ENCODE peak calls at places on chromosomes 2 and 18, in five cellular contexts. One of them, this sample, is unnamed.
A peak's percentile ranks its signal among the peaks of the same experiment; 100 is the strongest.

GRCh38 chr2:218301176-218301819 is 9.0 kb upstream of the TMBIM1 start:
- DNase-seq in GM23338: peak; percentile 96
- DNase-seq in left cardiac atrium: peak; percentile 83
- DNase-seq in AG09319: peak; percentile 54
- DNase-seq in stimulated activated naive CD8-positive, alpha-beta T cell treated with anti-CD3 and anti-CD28 coated beads, Interleukin-15, amount 100 ng/mL, for 72 hours: peak; percentile 89
- DNase-seq in this sample: peak; percentile 77

GRCh38 chr18:25125670-25126069 is 226.3 kb downstream of the ZNF521 start:
- DNase-seq in GM23338: no peak
- DNase-seq in left cardiac atrium: no peak
- DNase-seq in AG09319: no peak
- DNase-seq in stimulated activated naive CD8-positive, alpha-beta T cell treated with anti-CD3 and anti-CD28 coated beads, Interleukin-15, amount 100 ng/mL, for 72 hours: no peak
- DNase-seq in this sample: no peak

GRCh38 chr2:191758420-191759199 is 80.7 kb downstream of the NABP1 start:
- DNase-seq in GM23338: peak; percentile 82
- DNase-seq in left cardiac atrium: peak; percentile 23
- DNase-seq in AG09319: no peak
- DNase-seq in stimulated activated naive CD8-positive, alpha-beta T cell treated with anti-CD3 and anti-CD28 coated beads, Interleukin-15, amount 100 ng/mL, for 72 hours: peak; percentile 61
- DNase-seq in this sample: peak; percentile 33

GRCh38 chr2:148816176-148816575 is 58.9 kb upstream of the KIF5C start:
- DNase-seq in GM23338: no peak
- DNase-seq in left cardiac atrium: no peak
- DNase-seq in AG09319: no peak
- DNase-seq in stimulated activated naive CD8-positive, alpha-beta T cell treated with anti-CD3 and anti-CD28 coated beads, Interleukin-15, amount 100 ng/mL, for 72 hours: no peak
- DNase-seq in this sample: no peak

GRCh38 chr2:210557721-210558120 is 1.3 kb downstream of the CPS1 start:
- DNase-seq in GM23338: peak; percentile 81
- DNase-seq in left cardiac atrium: no peak
- DNase-seq in AG09319: no peak
- DNase-seq in stimulated activated naive CD8-positive, alpha-beta T cell treated with anti-CD3 and anti-CD28 coated beads, Interleukin-15, amount 100 ng/mL, for 72 hours: no peak
- DNase-seq in this sample: no peak

GRCh38 chr2:1742680-1743395 is 1.5 kb downstream of the PXDN start:
- DNase-seq in GM23338: peak; percentile 87
- DNase-seq in left cardiac atrium: peak; percentile 78
- DNase-seq in AG09319: peak; percentile 62
- DNase-seq in stimulated activated naive CD8-positive, alpha-beta T cell treated with anti-CD3 and anti-CD28 coated beads, Interleukin-15, amount 100 ng/mL, for 72 hours: peak; percentile 32
- DNase-seq in this sample: peak; percentile 55

GRCh38 chr2:72971036-72971435 is 53.7 kb downstream of the EMX1 start:
- DNase-seq in GM23338: no peak
- DNase-seq in left cardiac atrium: no peak
- DNase-seq in AG09319: no peak
- DNase-seq in stimulated activated naive CD8-positive, alpha-beta T cell treated with anti-CD3 and anti-CD28 coated beads, Interleukin-15, amount 100 ng/mL, for 72 hours: no peak
- DNase-seq in this sample: no peak

GRCh38 chr18:12839526-12840196 is 44.4 kb downstream of the PTPN2 start:
- DNase-seq in GM23338: no peak
- DNase-seq in left cardiac atrium: no peak
- DNase-seq in AG09319: no peak
- DNase-seq in stimulated activated naive CD8-positive, alpha-beta T cell treated with anti-CD3 and anti-CD28 coated beads, Interleukin-15, amount 100 ng/mL, for 72 hours: peak; percentile 67
- DNase-seq in this sample: no peak

GRCh38 chr2:127200962-127201361 is 19.1 kb downstream of the CYP27C1 start:
- DNase-seq in GM23338: no peak
- DNase-seq in left cardiac atrium: no peak
- DNase-seq in AG09319: no peak
- DNase-seq in stimulated activated naive CD8-positive, alpha-beta T cell treated with anti-CD3 and anti-CD28 coated beads, Interleukin-15, amount 100 ng/mL, for 72 hours: no peak
- DNase-seq in this sample: no peak

GRCh38 chr2:230982528-230982927 is 13.4 kb upstream of the SPATA3 start:
- DNase-seq in GM23338: no peak
- DNase-seq in left cardiac atrium: no peak
- DNase-seq in AG09319: no peak
- DNase-seq in stimulated activated naive CD8-positive, alpha-beta T cell treated with anti-CD3 and anti-CD28 coated beads, Interleukin-15, amount 100 ng/mL, for 72 hours: no peak
- DNase-seq in this sample: no peak

GRCh38 chr2:95698166-95698565 is 106.4 kb downstream of the TRIM43 start:
- DNase-seq in GM23338: no peak
- DNase-seq in left cardiac atrium: no peak
- DNase-seq in AG09319: no peak
- DNase-seq in stimulated activated naive CD8-positive, alpha-beta T cell treated with anti-CD3 and anti-CD28 coated beads, Interleukin-15, amount 100 ng/mL, for 72 hours: no peak
- DNase-seq in this sample: no peak

GRCh38 chr2:118711603-118712002 is 135.8 kb downstream of the EN1 start:
- DNase-seq in GM23338: no peak
- DNase-seq in left cardiac atrium: no peak
- DNase-seq in AG09319: no peak
- DNase-seq in stimulated activated naive CD8-positive, alpha-beta T cell treated with anti-CD3 and anti-CD28 coated beads, Interleukin-15, amount 100 ng/mL, for 72 hours: no peak
- DNase-seq in this sample: no peak

GRCh38 chr2:56448999-56449431 is 265.2 kb downstream of the CCDC85A start:
- DNase-seq in GM23338: peak; percentile 17
- DNase-seq in left cardiac atrium: no peak
- DNase-seq in AG09319: no peak
- DNase-seq in stimulated activated naive CD8-positive, alpha-beta T cell treated with anti-CD3 and anti-CD28 coated beads, Interleukin-15, amount 100 ng/mL, for 72 hours: no peak
- DNase-seq in this sample: no peak

GRCh38 chr2:98416760-98417159 is 27.9 kb upstream of the INPP4A start:
- DNase-seq in GM23338: no peak
- DNase-seq in left cardiac atrium: no peak
- DNase-seq in AG09319: no peak
- DNase-seq in stimulated activated naive CD8-positive, alpha-beta T cell treated with anti-CD3 and anti-CD28 coated beads, Interleukin-15, amount 100 ng/mL, for 72 hours: no peak
- DNase-seq in this sample: no peak

GRCh38 chr18:35695803-35696202 is 114.3 kb downstream of the GALNT1 start:
- DNase-seq in GM23338: no peak
- DNase-seq in left cardiac atrium: peak; percentile 74
- DNase-seq in AG09319: no peak
- DNase-seq in stimulated activated naive CD8-positive, alpha-beta T cell treated with anti-CD3 and anti-CD28 coated beads, Interleukin-15, amount 100 ng/mL, for 72 hours: no peak
- DNase-seq in this sample: no peak

GRCh38 chr18:54742654-54743053 is 85.6 kb upstream of the RAB27B start:
- DNase-seq in GM23338: no peak
- DNase-seq in left cardiac atrium: peak; percentile 81
- DNase-seq in AG09319: peak; percentile 84
- DNase-seq in stimulated activated naive CD8-positive, alpha-beta T cell treated with anti-CD3 and anti-CD28 coated beads, Interleukin-15, amount 100 ng/mL, for 72 hours: no peak
- DNase-seq in this sample: peak; percentile 65

GRCh38 chr2:32172870-32173269 is 7.2 kb downstream of the SLC30A6 start:
- DNase-seq in GM23338: no peak
- DNase-seq in left cardiac atrium: no peak
- DNase-seq in AG09319: no peak
- DNase-seq in stimulated activated naive CD8-positive, alpha-beta T cell treated with anti-CD3 and anti-CD28 coated beads, Interleukin-15, amount 100 ng/mL, for 72 hours: no peak
- DNase-seq in this sample: no peak

GRCh38 chr2:38763226-38763625 is 12.1 kb upstream of the SRSF7 start:
- DNase-seq in GM23338: no peak
- DNase-seq in left cardiac atrium: no peak
- DNase-seq in AG09319: no peak
- DNase-seq in stimulated activated naive CD8-positive, alpha-beta T cell treated with anti-CD3 and anti-CD28 coated beads, Interleukin-15, amount 100 ng/mL, for 72 hours: no peak
- DNase-seq in this sample: no peak

GRCh38 chr2:69083126-69083733 is 70.3 kb downstream of the ANTXR1 start:
- DNase-seq in GM23338: no peak
- DNase-seq in left cardiac atrium: no peak
- DNase-seq in AG09319: no peak
- DNase-seq in stimulated activated naive CD8-positive, alpha-beta T cell treated with anti-CD3 and anti-CD28 coated beads, Interleukin-15, amount 100 ng/mL, for 72 hours: no peak
- DNase-seq in this sample: no peak

This sample was measured in HFF-Myc.